ENCODE peak calls at places on chromosomes 7 and 10, in five cellular contexts. L is upper lobe of left lung, S is sigmoid colon, O is Panc1, N is suprapubic skin. B is an unnamed sample.

GRCh38 chr7:37007319-37007718 is 283.0 kb upstream of the AOAH start:
- DNase-seq in N (no peak), S (no peak), O (no peak), L (no peak), B (no peak)

GRCh38 chr7:157784114-157784835 is 447.5 kb downstream of the DNAJB6 start:
- DNase-seq in S (no peak), O (no peak), L (no peak), N (no peak), B (no peak)

GRCh38 chr7:27952393-27953290 is 212.7 kb downstream of the TAX1BP1 start:
- DNase-seq in N (no peak), L (no peak), O (no peak), S (no peak), B (no peak)

GRCh38 chr7:117716707-117717294 is 156.4 kb downstream of the CTTNBP2 start:
- DNase-seq in N (no peak), S (no peak), O (no peak), L (no peak), B (no peak)

GRCh38 chr7:2876031-2876862 is 32.1 kb upstream of the GNA12 start:
- DNase-seq in O (no peak), N (no peak), L (no peak), S (no peak), B (no peak)

GRCh38 chr7:78368781-78369180 is 570.2 kb downstream of the PHTF2 start:
- DNase-seq in N (no peak), L (no peak), S (no peak), O (no peak), B (no peak)

GRCh38 chr10:35950221-35950620 is 308.1 kb upstream of the FZD8 start:
- DNase-seq in L (no peak), O (no peak), N (no peak), S (no peak), B (no peak)

GRCh38 chr10:62437696-62438095 is 63.5 kb downstream of the ZNF365 start:
- DNase-seq in N (no peak), L (no peak), O (no peak), S (no peak), B (peak)

GRCh38 chr10:84589526-84590205 is 261.3 kb downstream of the CCSER2 start:
- DNase-seq in L (no peak), S (no peak), O (no peak), N (no peak), B (no peak)

GRCh38 chr10:2477154-2477553 is 590.2 kb upstream of the PFKP start:
- DNase-seq in S (no peak), O (no peak), N (no peak), L (no peak), B (no peak)

GRCh38 chr10:94299417-94299816 is 63.3 kb downstream of the NOC3L start:
- DNase-seq in O (no peak), N (no peak), S (no peak), L (no peak), B (no peak)

GRCh38 chr7:99320371-99320770 is 5.3 kb upstream of the ARPC1A start:
- DNase-seq in L (no peak), O (no peak), S (no peak), N (no peak), B (no peak)

GRCh38 chr10:48623607-48624132 is 18.8 kb upstream of the ARHGAP22 start:
- DNase-seq in O (no peak), N (no peak), S (no peak), L (no peak), B (no peak)

GRCh38 chr7:2148814-2149213 is 83.9 kb downstream of the MAD1L1 start:
- DNase-seq in O (no peak), S (no peak), L (no peak), N (no peak), B (no peak)

GRCh38 chr10:6473901-6474370 is 106.1 kb downstream of the PRKCQ start:
- DNase-seq in S (no peak), O (no peak), N (no peak), L (no peak), B (no peak)

GRCh38 chr10:78931333-78932083 is 137.3 kb upstream of the ZMIZ1 start:
- DNase-seq in O (no peak), S (peak), L (peak), N (no peak), B (no peak)

GRCh38 chr10:5775705-5776104 is 37.5 kb downstream of the GDI2 start:
- DNase-seq in O (no peak), L (peak), S (no peak), N (no peak), B (no peak)

GRCh38 chr10:8112230-8112915 is 57.9 kb downstream of the GATA3 start:
- DNase-seq in O (no peak), N (no peak), S (no peak), L (peak), B (no peak)

GRCh38 chr10:70296406-70296899 is 12.6 kb upstream of the NPFFR1 start:
- DNase-seq in L (no peak), N (peak), O (peak), S (peak), B (no peak)

DNA sequence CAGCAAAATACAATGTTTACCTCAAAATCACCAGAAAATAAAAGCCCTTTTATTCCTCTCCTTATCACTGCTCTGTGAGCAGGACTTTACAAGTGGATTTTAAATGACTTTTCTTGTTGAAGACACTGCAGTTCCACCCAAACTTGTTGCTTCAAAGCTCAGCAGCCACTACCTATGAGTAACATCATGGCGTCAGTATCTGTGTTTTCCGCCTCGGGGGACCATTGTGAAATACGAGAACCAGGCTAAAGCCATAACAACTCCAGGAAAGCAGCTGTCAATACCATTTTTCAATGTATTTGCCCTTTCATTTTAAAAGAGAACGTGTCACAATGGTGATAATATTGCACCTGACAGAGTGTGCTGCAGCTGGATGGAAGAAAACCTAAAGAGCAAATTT is 284.0 kb upstream of the RNF32 start:
- DNase-seq in S (no peak), O (no peak), N (no peak), L (no peak), B (no peak)
- TF ChIP-seq POLR2AphosphoS5 in S (no peak), O (no peak), N (no peak), L (no peak), B (no peak)

GRCh38 chr10:14543048-14543903 is 212.6 kb upstream of the FRMD4A start:
- DNase-seq in O (no peak), N (no peak), S (no peak), L (no peak), B (no peak)

GRCh38 chr10:14543904-14544210 is 213.1 kb upstream of the FRMD4A start:
- DNase-seq in O (no peak), N (no peak), S (no peak), L (no peak), B (no peak)

GRCh38 chr10:14548474-14548873 is 217.8 kb upstream of the FRMD4A start:
- DNase-seq in L (no peak), O (no peak), N (no peak), S (no peak), B (no peak)

GRCh38 chr10:14547826-14548225 is 217.1 kb upstream of the FRMD4A start:
- DNase-seq in N (no peak), O (no peak), S (no peak), L (no peak), B (no peak)

GRCh38 chr10:14545827-14546226 is 215.1 kb upstream of the FRMD4A start:
- DNase-seq in N (no peak), L (no peak), O (no peak), S (no peak), B (peak)
- H3K27ac ChIP-seq in N (no peak), L (peak), O (no peak), S (no peak), B (peak)

GRCh38 chr7:97471491-97471890 is 260.4 kb upstream of the TAC1 start:
- DNase-seq in S (no peak), L (no peak), N (no peak), O (no peak), B (no peak)
- TF ChIP-seq POLR2AphosphoS5 in S (no peak), L (no peak), N (no peak), O (no peak), B (no peak)

GRCh38 chr7:140671966-140672365 is 779 bp upstream of the ADCK2 start:
- DNase-seq in L (peak), N (no peak), S (peak), O (no peak), B (no peak)

GRCh38 chr7:140672382-140673062 is at the start of gene ADCK2:
- DNase-seq in S (peak), L (no peak), N (no peak), O (no peak), B (peak)

GRCh38 chr7:140674356-140674800 is 1.6 kb downstream of the ADCK2 start:
- DNase-seq in N (peak), L (no peak), S (peak), O (no peak), B (no peak)

GRCh38 chr7:140673770-140674155 is 1.0 kb downstream of the ADCK2 start:
- DNase-seq in L (no peak), S (peak), O (no peak), N (no peak), B (no peak)

DNA sequence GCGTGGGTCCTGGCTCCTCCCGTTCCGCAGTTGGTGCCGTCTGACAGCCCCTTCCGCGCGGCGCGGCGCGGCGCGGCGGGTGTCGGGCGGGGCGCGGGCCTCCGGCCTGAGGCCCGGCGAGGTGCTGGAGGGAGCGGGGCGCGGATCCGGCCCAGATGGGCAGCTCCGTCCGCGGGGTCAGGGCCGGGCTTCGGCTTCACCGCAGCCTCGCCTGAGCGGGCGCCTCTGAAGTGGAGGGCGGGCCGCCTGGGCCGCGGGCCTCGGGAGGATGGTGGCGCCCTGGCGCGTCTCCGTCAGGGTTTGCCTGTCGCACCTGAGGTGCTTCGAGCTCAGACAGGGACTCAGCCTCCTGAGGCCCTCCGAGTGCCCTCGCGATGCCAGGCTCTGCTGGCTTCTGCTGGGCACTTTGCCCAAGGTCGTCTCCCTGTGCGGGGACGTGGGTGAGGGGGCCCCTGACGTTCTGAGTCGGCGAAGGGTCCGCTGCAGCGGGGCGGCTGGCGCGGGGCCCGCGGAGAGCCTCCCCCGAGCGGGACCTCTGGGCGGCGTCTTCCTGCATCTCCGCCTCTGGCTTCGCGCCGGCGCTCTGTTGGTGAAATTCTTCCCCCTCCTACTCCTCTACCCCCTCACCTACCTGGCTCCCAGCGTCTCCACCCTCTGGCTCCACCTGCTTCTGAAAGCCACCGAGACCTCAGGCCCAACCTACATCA is 471 bp downstream of the ADCK2 start:
- DNase-seq in O (no peak), L (peak), S (peak), N (no peak), B (peak)
- H3K27ac ChIP-seq in O (peak), L (peak), S (peak), N (peak), B (peak)

GRCh38 chr7:113915991-113916390 is 2.8 kb downstream of the PPP1R3A start:
- DNase-seq in N (no peak), S (no peak), O (no peak), L (no peak), B (no peak)
- TF ChIP-seq POLR2AphosphoS5 in N (no peak), S (no peak), O (no peak), L (no peak), B (no peak)

B was measured in prostate gland.